ENCODE peak calls at places on chromosome 20, in seven cellular contexts. One of them, this sample, is unnamed.

GRCh38 chr20:46215913-46216707 is 92.2 kb downstream of the CDH22 start:
- DNase-seq in sigmoid colon: no peak
- DNase-seq in GM23338: peak; percentile 80
- DNase-seq in K562: peak; percentile 78
- DNase-seq in IMR-90: peak; percentile 28
- DNase-seq in lower lobe of right lung: no peak
- DNase-seq in neural progenitor cell: peak; percentile 87
- DNase-seq in this sample: no peak

GRCh38 chr20:4289875-4290274 is 274.5 kb upstream of the RNF24 start:
- DNase-seq in lower lobe of right lung: no peak
- DNase-seq in sigmoid colon: no peak
- DNase-seq in IMR-90: no peak
- DNase-seq in K562: no peak
- DNase-seq in neural progenitor cell: no peak
- DNase-seq in GM23338: peak; percentile 2
- DNase-seq in this sample: no peak

GRCh38 chr20:17843246-17844132 is 125.1 kb downstream of the SNX5 start:
- DNase-seq in sigmoid colon: peak; percentile 76
- DNase-seq in GM23338: no peak
- DNase-seq in lower lobe of right lung: no peak
- DNase-seq in neural progenitor cell: no peak
- DNase-seq in K562: no peak
- DNase-seq in IMR-90: peak; percentile 97
- DNase-seq in this sample: no peak

GRCh38 chr20:24685736-24686135 is 216.3 kb downstream of the SYNDIG1 start:
- DNase-seq in K562: no peak
- DNase-seq in GM23338: no peak
- DNase-seq in sigmoid colon: peak; percentile 22
- DNase-seq in lower lobe of right lung: no peak
- DNase-seq in neural progenitor cell: no peak
- DNase-seq in IMR-90: no peak
- DNase-seq in this sample: no peak

GRCh38 chr20:56566621-56567020 is 33.6 kb downstream of the FAM209B start:
- DNase-seq in K562: no peak
- DNase-seq in sigmoid colon: no peak
- DNase-seq in neural progenitor cell: no peak
- DNase-seq in lower lobe of right lung: no peak
- DNase-seq in IMR-90: no peak
- DNase-seq in GM23338: no peak
- DNase-seq in this sample: no peak

GRCh38 chr20:35263609-35264223 is 14.2 kb downstream of the MMP24OS start:
- DNase-seq in neural progenitor cell: no peak
- DNase-seq in sigmoid colon: no peak
- DNase-seq in K562: no peak
- DNase-seq in GM23338: no peak
- DNase-seq in IMR-90: no peak
- DNase-seq in lower lobe of right lung: peak; percentile 77
- DNase-seq in this sample: no peak

GRCh38 chr20:43017241-43018030 is 172.3 kb downstream of the PTPRT start:
- DNase-seq in GM23338: no peak
- DNase-seq in sigmoid colon: no peak
- DNase-seq in IMR-90: no peak
- DNase-seq in K562: no peak
- DNase-seq in neural progenitor cell: no peak
- DNase-seq in lower lobe of right lung: no peak
- DNase-seq in this sample: no peak

GRCh38 chr20:38764563-38765355 is 16.5 kb downstream of the ACTR5 start:
- DNase-seq in neural progenitor cell: no peak
- DNase-seq in K562: no peak
- DNase-seq in lower lobe of right lung: no peak
- DNase-seq in IMR-90: peak; percentile 93
- DNase-seq in sigmoid colon: no peak
- DNase-seq in GM23338: no peak
- DNase-seq in this sample: no peak

GRCh38 chr20:5696011-5696559 is 54.1 kb upstream of the SHLD1 start:
- DNase-seq in lower lobe of right lung: no peak
- DNase-seq in sigmoid colon: no peak
- DNase-seq in IMR-90: peak; percentile 99
- DNase-seq in GM23338: no peak
- DNase-seq in neural progenitor cell: no peak
- DNase-seq in K562: no peak
- DNase-seq in this sample: no peak

GRCh38 chr20:38536310-38536709 is 44.7 kb upstream of the ADIG start:
- DNase-seq in IMR-90: peak; percentile 74
- DNase-seq in neural progenitor cell: no peak
- DNase-seq in GM23338: no peak
- DNase-seq in lower lobe of right lung: no peak
- DNase-seq in sigmoid colon: no peak
- DNase-seq in K562: no peak
- DNase-seq in this sample: no peak

GRCh38 chr20:13857304-13857703 is 72.5 kb downstream of the NDUFAF5 start:
- DNase-seq in lower lobe of right lung: no peak
- DNase-seq in IMR-90: no peak
- DNase-seq in GM23338: no peak
- DNase-seq in K562: no peak
- DNase-seq in sigmoid colon: no peak
- DNase-seq in neural progenitor cell: no peak
- DNase-seq in this sample: no peak

GRCh38 chr20:38859070-38859690 is 53.7 kb downstream of the PPP1R16B start:
- DNase-seq in lower lobe of right lung: no peak
- DNase-seq in neural progenitor cell: no peak
- DNase-seq in sigmoid colon: no peak
- DNase-seq in IMR-90: no peak
- DNase-seq in GM23338: no peak
- DNase-seq in K562: peak; percentile 56
- DNase-seq in this sample: no peak

GRCh38 chr20:59519707-59520014 is 84.7 kb upstream of the PHACTR3 start:
- DNase-seq in neural progenitor cell: no peak
- DNase-seq in K562: no peak
- DNase-seq in sigmoid colon: no peak
- DNase-seq in IMR-90: no peak
- DNase-seq in lower lobe of right lung: no peak
- DNase-seq in GM23338: no peak
- DNase-seq in this sample: no peak

GRCh38 chr20:33689973-33690372 is 3.8 kb upstream of the E2F1 start:
- DNase-seq in IMR-90: peak; percentile 66
- DNase-seq in K562: peak; percentile 63
- DNase-seq in lower lobe of right lung: no peak
- DNase-seq in GM23338: no peak
- DNase-seq in sigmoid colon: no peak
- DNase-seq in neural progenitor cell: no peak
- DNase-seq in this sample: no peak

GRCh38 chr20:17858450-17859001 is 110.1 kb downstream of the SNX5 start:
- DNase-seq in K562: no peak
- DNase-seq in GM23338: no peak
- DNase-seq in IMR-90: no peak
- DNase-seq in neural progenitor cell: no peak
- DNase-seq in lower lobe of right lung: no peak
- DNase-seq in sigmoid colon: no peak
- DNase-seq in this sample: no peak

GRCh38 chr20:33859157-33859695 is 48.1 kb downstream of the CHMP4B start:
- DNase-seq in sigmoid colon: no peak
- DNase-seq in GM23338: no peak
- DNase-seq in lower lobe of right lung: peak; percentile 46
- DNase-seq in K562: no peak
- DNase-seq in IMR-90: no peak
- DNase-seq in neural progenitor cell: no peak
- DNase-seq in this sample: no peak

GRCh38 chr20:32483351-32484220 is 101.5 kb downstream of the NOL4L start:
- DNase-seq in neural progenitor cell: peak; percentile 93
- DNase-seq in K562: no peak
- DNase-seq in lower lobe of right lung: peak; percentile 80
- DNase-seq in sigmoid colon: peak; percentile 86
- DNase-seq in GM23338: peak; percentile 96
- DNase-seq in IMR-90: peak; percentile 73
- DNase-seq in this sample: peak; percentile 84

GRCh38 chr20:3156811-3157619 is 2.6 kb downstream of the FASTKD5 start:
- DNase-seq in K562: no peak
- DNase-seq in sigmoid colon: no peak
- DNase-seq in lower lobe of right lung: no peak
- DNase-seq in GM23338: no peak
- DNase-seq in IMR-90: peak; percentile 26
- DNase-seq in neural progenitor cell: no peak
- DNase-seq in this sample: no peak

GRCh38 chr20:52959125-52959524 is 13.0 kb upstream of the TSHZ2 start:
- DNase-seq in GM23338: peak; percentile 44
- DNase-seq in lower lobe of right lung: no peak
- DNase-seq in sigmoid colon: no peak
- DNase-seq in IMR-90: no peak
- DNase-seq in neural progenitor cell: peak; percentile 41
- DNase-seq in K562: no peak
- DNase-seq in this sample: no peak
- TF ChIP-seq CTCF in GM23338: peak; percentile 32
- TF ChIP-seq CTCF in lower lobe of right lung: no peak
- TF ChIP-seq CTCF in sigmoid colon: no peak
- TF ChIP-seq CTCF in IMR-90: no peak
- TF ChIP-seq CTCF in neural progenitor cell: peak; percentile 26
- TF ChIP-seq CTCF in K562: peak; percentile 12
- TF ChIP-seq CTCF in this sample: no peak

GRCh38 chr20:21623074-21623780 is 82.2 kb upstream of the PAX1 start:
- DNase-seq in GM23338: no peak
- DNase-seq in lower lobe of right lung: no peak
- DNase-seq in IMR-90: no peak
- DNase-seq in sigmoid colon: no peak
- DNase-seq in K562: no peak
- DNase-seq in neural progenitor cell: no peak
- DNase-seq in this sample: no peak
- H3K4me3 ChIP-seq in GM23338: no peak overlapping the region
- H3K4me3 ChIP-seq in lower lobe of right lung: no peak overlapping the region
- H3K4me3 ChIP-seq in IMR-90: no peak overlapping the region
- H3K4me3 ChIP-seq in sigmoid colon: no peak overlapping the region
- H3K4me3 ChIP-seq in K562: no peak overlapping the region
- H3K4me3 ChIP-seq in neural progenitor cell: no peak overlapping the region
- H3K4me3 ChIP-seq in this sample: no peak overlapping the region

DNA sequence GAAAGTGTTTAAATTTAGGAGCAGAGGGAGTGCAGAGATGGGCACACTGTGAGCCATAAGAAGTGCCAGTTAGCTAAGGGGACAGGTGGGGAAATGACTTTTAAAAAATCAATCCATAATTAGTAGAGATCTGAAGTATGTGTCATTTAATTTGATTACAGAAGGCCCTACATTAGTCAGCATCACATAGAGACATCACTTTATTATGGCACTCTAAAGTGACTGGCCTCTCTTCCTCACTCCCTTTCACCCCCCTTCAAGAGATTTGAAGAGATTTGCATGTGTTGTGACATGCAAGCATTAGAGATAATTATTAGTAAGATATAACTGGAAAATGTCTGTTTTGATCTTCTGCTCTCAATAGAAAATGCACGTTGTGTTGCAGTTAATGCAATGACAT is 86.7 kb downstream of the SLX4IP start:
- DNase-seq in sigmoid colon: no peak
- DNase-seq in lower lobe of right lung: no peak
- DNase-seq in IMR-90: no peak
- DNase-seq in K562: no peak
- DNase-seq in GM23338: no peak
- DNase-seq in neural progenitor cell: no peak
- DNase-seq in this sample: no peak
- H3K4me1 ChIP-seq in sigmoid colon: no peaks in the 10 kb centered on the region
- H3K4me1 ChIP-seq in lower lobe of right lung: no peaks in the 10 kb centered on the region
- H3K4me1 ChIP-seq in IMR-90: peaks cover 8% of the 10 kb centered on the region
- H3K4me1 ChIP-seq in K562: no peaks in the 10 kb centered on the region
- H3K4me1 ChIP-seq in GM23338: peaks cover 35% of the 10 kb centered on the region
- H3K4me1 ChIP-seq in neural progenitor cell: peaks cover 40% of the 10 kb centered on the region
- H3K4me1 ChIP-seq in this sample: no peaks in the 10 kb centered on the region

GRCh38 chr20:62804021-62804631 is 509 bp upstream of the OGFR start:
- DNase-seq in K562: no peak
- DNase-seq in neural progenitor cell: no peak
- DNase-seq in lower lobe of right lung: no peak
- DNase-seq in sigmoid colon: no peak
- DNase-seq in GM23338: no peak
- DNase-seq in IMR-90: no peak
- DNase-seq in this sample: no peak
- TF ChIP-seq CTCF in K562: no peak
- TF ChIP-seq CTCF in neural progenitor cell: no peak
- TF ChIP-seq CTCF in lower lobe of right lung: no peak
- TF ChIP-seq CTCF in sigmoid colon: peak; percentile 11
- TF ChIP-seq CTCF in GM23338: no peak
- TF ChIP-seq CTCF in IMR-90: no peak
- TF ChIP-seq CTCF in this sample: no peak

GRCh38 chr20:10007158-10007557 is 27.6 kb upstream of the ANKEF1 start:
- DNase-seq in neural progenitor cell: no peak
- DNase-seq in GM23338: no peak
- DNase-seq in sigmoid colon: no peak
- DNase-seq in lower lobe of right lung: no peak
- DNase-seq in K562: no peak
- DNase-seq in IMR-90: no peak
- DNase-seq in this sample: no peak

GRCh38 chr20:10005885-10006284 is 28.9 kb upstream of the ANKEF1 start:
- DNase-seq in neural progenitor cell: no peak
- DNase-seq in sigmoid colon: no peak
- DNase-seq in GM23338: peak; percentile 8
- DNase-seq in lower lobe of right lung: no peak
- DNase-seq in K562: peak; percentile 7
- DNase-seq in IMR-90: no peak
- DNase-seq in this sample: no peak

GRCh38 chr20:10004900-10005299 is 29.9 kb upstream of the ANKEF1 start:
- DNase-seq in K562: no peak
- DNase-seq in GM23338: no peak
- DNase-seq in neural progenitor cell: no peak
- DNase-seq in IMR-90: no peak
- DNase-seq in lower lobe of right lung: no peak
- DNase-seq in sigmoid colon: no peak
- DNase-seq in this sample: no peak

GRCh38 chr20:10007747-10008146 is 27.0 kb upstream of the ANKEF1 start:
- DNase-seq in sigmoid colon: no peak
- DNase-seq in GM23338: no peak
- DNase-seq in K562: no peak
- DNase-seq in lower lobe of right lung: no peak
- DNase-seq in IMR-90: no peak
- DNase-seq in neural progenitor cell: no peak
- DNase-seq in this sample: no peak

GRCh38 chr20:10006461-10006860 is 28.3 kb upstream of the ANKEF1 start:
- DNase-seq in GM23338: no peak
- DNase-seq in lower lobe of right lung: no peak
- DNase-seq in sigmoid colon: no peak
- DNase-seq in K562: no peak
- DNase-seq in IMR-90: no peak
- DNase-seq in neural progenitor cell: no peak
- DNase-seq in this sample: no peak
- H3K4me3 ChIP-seq in GM23338: no peak overlapping the region
- H3K4me3 ChIP-seq in lower lobe of right lung: no peak overlapping the region
- H3K4me3 ChIP-seq in sigmoid colon: no peak overlapping the region
- H3K4me3 ChIP-seq in K562: no peak overlapping the region
- H3K4me3 ChIP-seq in IMR-90: no peak overlapping the region
- H3K4me3 ChIP-seq in neural progenitor cell: no peak overlapping the region
- H3K4me3 ChIP-seq in this sample: no peak overlapping the region

GRCh38 chr20:41159547-41159946 is 22.2 kb downstream of the PLCG1 start:
- DNase-seq in sigmoid colon: no peak
- DNase-seq in lower lobe of right lung: no peak
- DNase-seq in IMR-90: no peak
- DNase-seq in GM23338: no peak
- DNase-seq in K562: peak; percentile 28
- DNase-seq in neural progenitor cell: no peak
- DNase-seq in this sample: no peak
- H3K4me1 ChIP-seq in sigmoid colon: no peaks in the 10 kb centered on the region
- H3K4me1 ChIP-seq in lower lobe of right lung: peaks cover 53% of the 10 kb centered on the region
- H3K4me1 ChIP-seq in IMR-90: peaks cover 3% of the 10 kb centered on the region
- H3K4me1 ChIP-seq in GM23338: no peaks in the 10 kb centered on the region
- H3K4me1 ChIP-seq in K562: no peaks in the 10 kb centered on the region
- H3K4me1 ChIP-seq in neural progenitor cell: no peaks in the 10 kb centered on the region
- H3K4me1 ChIP-seq in this sample: peaks cover 7% of the 10 kb centered on the region

This sample was measured in mucosa of descending colon.